ENCODE peak calls at places on chromosomes 7 and 10, in six cellular contexts. X is IMR-90, F is mesenchymal stem cell, J is H9, I is H1, G is neuronal stem cell. S is an unnamed sample.

GRCh38 chr7:35694161-35694783 is 663 bp downstream of the HERPUD2 start:
- DNase-seq in X (peak), F (peak), J (no peak), I (no peak), G (no peak), S (peak)

GRCh38 chr10:108132303-108132702 is 967.8 kb upstream of the SORCS1 start:
- DNase-seq in X (no peak), F (no peak), J (no peak), I (no peak), G (no peak), S (no peak)

GRCh38 chr7:70489808-70490207 is 642.1 kb upstream of the GALNT17 start:
- DNase-seq in X (no peak), F (no peak), J (no peak), I (no peak), G (no peak), S (no peak)

GRCh38 chr7:5421626-5422323 is 1.9 kb downstream of the TNRC18 start:
- DNase-seq in X (peak), F (peak), J (no peak), I (no peak), G (no peak), S (no peak)

GRCh38 chr10:86169506-86170254 is 196.9 kb downstream of the GRID1 start:
- DNase-seq in X (no peak), F (no peak), J (no peak), I (no peak), G (no peak), S (no peak)

GRCh38 chr7:7134036-7134435 is 48.3 kb upstream of the C1GALT1 start:
- DNase-seq in X (no peak), F (no peak), J (no peak), I (no peak), G (no peak), S (no peak)

GRCh38 chr7:3089493-3089892 is 45.8 kb upstream of the CARD11 start:
- DNase-seq in X (peak), F (peak), J (peak), I (peak), G (peak), S (no peak)

GRCh38 chr10:123284022-123284421 is 129.8 kb downstream of the BUB3 start:
- DNase-seq in X (no peak), F (no peak), J (no peak), I (no peak), G (no peak), S (no peak)

GRCh38 chr7:139855498-139856270 is 26.6 kb downstream of the TBXAS1 start:
- DNase-seq in X (no peak), F (no peak), J (no peak), I (no peak), G (no peak), S (peak)

GRCh38 chr10:47420305-47421056 is 36.4 kb upstream of the ZNF488 start:
- DNase-seq in X (no peak), F (no peak), J (no peak), I (no peak), G (no peak), S (peak)

GRCh38 chr7:99090811-99091582 is 52.9 kb downstream of the SMURF1 start:
- DNase-seq in X (peak), F (peak), J (no peak), I (no peak), G (no peak), S (peak)

GRCh38 chr10:94287331-94287730 is 75.4 kb downstream of the NOC3L start:
- DNase-seq in X (no peak), F (no peak), J (no peak), I (no peak), G (no peak), S (no peak)

GRCh38 chr10:614772-615582 is 74.5 kb downstream of the DIP2C start:
- DNase-seq in X (peak), F (no peak), J (no peak), I (no peak), G (no peak), S (peak)

GRCh38 chr7:30510124-30511074 is 5.8 kb upstream of the GGCT start:
- DNase-seq in X (peak), F (peak), J (no peak), I (no peak), G (no peak), S (no peak)

GRCh38 chr7:152052772-152053171 is 27.3 kb downstream of the GALNT11 start:
- DNase-seq in X (no peak), F (no peak), J (no peak), I (no peak), G (no peak), S (no peak)

GRCh38 chr10:91642831-91643692 is 10.2 kb upstream of the PPP1R3C start:
- DNase-seq in X (peak), F (no peak), J (no peak), I (no peak), G (no peak), S (peak)

GRCh38 chr7:116534790-116535189 is 10.0 kb downstream of the CAV1 start:
- DNase-seq in X (no peak), F (peak), J (no peak), I (no peak), G (no peak), S (no peak)

GRCh38 chr7:37145682-37146081 is 303.0 kb downstream of the ELMO1 start:
- DNase-seq in X (no peak), F (no peak), J (no peak), I (no peak), G (no peak), S (no peak)

GRCh38 chr10:49387029-49387428 is 8.9 kb downstream of the DRGX start:
- DNase-seq in X (peak), F (peak), J (no peak), I (no peak), G (no peak), S (peak)

GRCh38 chr10:73730153-73730906 is 13.8 kb upstream of the SEC24C start:
- DNase-seq in X (peak), F (peak), J (peak), I (peak), G (peak), S (peak)

GRCh38 chr10:73732931-73733623 is 11.1 kb upstream of the SEC24C start:
- DNase-seq in X (no peak), F (no peak), J (peak), I (no peak), G (no peak), S (no peak)

GRCh38 chr10:73734028-73734720 is 10.0 kb upstream of the SEC24C start:
- DNase-seq in X (no peak), F (no peak), J (no peak), I (no peak), G (no peak), S (no peak)

GRCh38 chr10:73731588-73732375 is 12.4 kb upstream of the SEC24C start:
- DNase-seq in X (no peak), F (no peak), J (no peak), I (no peak), G (no peak), S (no peak)

DNA sequence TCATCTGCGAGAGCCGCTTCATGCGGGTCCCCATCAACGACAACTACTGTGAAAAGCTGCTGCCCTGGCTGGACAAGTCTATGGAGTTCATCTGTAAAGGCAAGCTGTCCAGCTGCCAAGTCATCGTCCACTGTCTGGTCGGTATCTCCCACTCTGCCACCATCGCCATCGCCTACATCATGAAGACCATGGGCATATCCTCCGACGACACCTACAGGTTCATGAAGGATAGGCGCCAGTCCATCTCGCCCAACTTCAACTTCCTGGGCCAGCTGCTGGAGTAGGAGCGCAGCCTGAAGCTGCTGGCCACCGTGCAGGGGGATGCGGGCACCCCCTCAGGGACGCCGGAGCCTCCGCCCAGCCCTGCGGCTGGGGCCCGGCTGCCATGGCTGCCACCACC is 11.7 kb upstream of the SEC24C start:
- DNase-seq in X (no peak), F (no peak), J (no peak), I (no peak), G (no peak), S (no peak)
- H3K14ac ChIP-seq in X (no peak), F (no peak), J (no peak), I (no peak), G (no peak), S (no peak)

GRCh38 chr7:82594665-82595064 is 151.1 kb upstream of the CACNA2D1 start:
- DNase-seq in X (no peak), F (peak), J (no peak), I (no peak), G (peak), S (no peak)
- H2BK120ac ChIP-seq in X (no peak), F (no peak), J (no peak), I (no peak), G (no peak), S (no peak)

GRCh38 chr10:52997007-52997406 is 224.4 kb upstream of the MBL2 start:
- DNase-seq in X (no peak), F (no peak), J (no peak), I (no peak), G (no peak), S (no peak)
- H3K14ac ChIP-seq in X (no peak), F (no peak), J (no peak), I (no peak), G (no peak), S (no peak)

GRCh38 chr7:138204285-138204988 is 128.2 kb downstream of the AKR1D1 start:
- DNase-seq in X (no peak), F (no peak), J (no peak), I (no peak), G (no peak), S (no peak)

GRCh38 chr7:138204989-138205298 is 128.7 kb downstream of the AKR1D1 start:
- DNase-seq in X (no peak), F (no peak), J (no peak), I (no peak), G (no peak), S (no peak)

GRCh38 chr7:138207555-138207971 is 131.3 kb downstream of the AKR1D1 start:
- DNase-seq in X (no peak), F (no peak), J (peak), I (peak), G (no peak), S (no peak)

GRCh38 chr7:138208010-138208634 is 131.9 kb downstream of the AKR1D1 start:
- DNase-seq in X (no peak), F (no peak), J (peak), I (no peak), G (peak), S (no peak)

DNA sequence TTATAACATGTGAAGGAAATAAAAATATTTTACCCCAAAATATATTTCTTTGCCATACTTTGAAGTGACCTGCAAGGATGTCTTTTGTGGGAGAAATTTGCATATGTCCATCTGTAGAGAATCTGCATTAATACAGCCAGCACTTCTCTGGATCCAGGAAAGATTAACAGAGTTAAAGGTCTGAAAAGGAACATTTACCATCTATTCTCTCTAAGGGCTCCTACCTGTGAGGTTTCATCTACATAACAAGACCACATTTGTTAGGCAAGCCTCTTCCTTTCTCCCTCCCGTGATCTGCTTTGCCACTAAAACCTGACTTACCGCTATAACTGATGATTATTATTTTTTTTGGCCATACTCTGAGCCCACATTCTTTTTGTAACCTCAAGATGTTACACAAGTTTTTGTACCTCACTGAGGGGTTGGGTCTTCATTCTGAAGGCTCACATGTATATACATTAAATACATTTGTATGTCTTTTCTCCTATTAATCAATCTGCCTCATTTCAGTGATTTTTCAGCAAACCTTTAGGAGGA is 129.4 kb downstream of the AKR1D1 start:
- DNase-seq in X (no peak), F (no peak), J (no peak), I (no peak), G (no peak), S (no peak)
- H2BK120ac ChIP-seq in X (no peak), F (no peak), J (no peak), I (peak), G (no peak), S (no peak)